ENCODE peak calls at places on chromosome 17, in seven cellular contexts. One of them, this sample, is unnamed.

GRCh38 chr17:31724026-31724425 is 135.0 kb downstream of the COPRS start:
- DNase-seq in ovary: no peak
- DNase-seq in IMR-90: peak
- DNase-seq in heart left ventricle: no peak
- DNase-seq in gastrocnemius medialis: no peak
- DNase-seq in body of pancreas: no peak
- DNase-seq in tibial nerve: no peak
- DNase-seq in this sample: no peak

GRCh38 chr17:2684549-2684948 is 27.0 kb downstream of the CLUH start:
- DNase-seq in ovary: no peak
- DNase-seq in IMR-90: no peak
- DNase-seq in heart left ventricle: no peak
- DNase-seq in gastrocnemius medialis: no peak
- DNase-seq in body of pancreas: no peak
- DNase-seq in tibial nerve: no peak
- DNase-seq in this sample: no peak

GRCh38 chr17:59512844-59513383 is 52.5 kb upstream of the DHX40 start:
- DNase-seq in ovary: no peak
- DNase-seq in IMR-90: no peak
- DNase-seq in heart left ventricle: no peak
- DNase-seq in gastrocnemius medialis: no peak
- DNase-seq in body of pancreas: no peak
- DNase-seq in tibial nerve: no peak
- DNase-seq in this sample: no peak

GRCh38 chr17:81652901-81653771 is 3.2 kb downstream of the PDE6G start:
- DNase-seq in ovary: no peak
- DNase-seq in IMR-90: no peak
- DNase-seq in heart left ventricle: no peak
- DNase-seq in gastrocnemius medialis: no peak
- DNase-seq in body of pancreas: no peak
- DNase-seq in tibial nerve: no peak
- DNase-seq in this sample: no peak

GRCh38 chr17:18021372-18021771 is 17.6 kb downstream of the ATPAF2 start:
- DNase-seq in ovary: no peak
- DNase-seq in IMR-90: no peak
- DNase-seq in heart left ventricle: no peak
- DNase-seq in gastrocnemius medialis: peak
- DNase-seq in body of pancreas: no peak
- DNase-seq in tibial nerve: no peak
- DNase-seq in this sample: no peak

GRCh38 chr17:28624148-28624547 is 10.2 kb upstream of the RSKR start:
- DNase-seq in ovary: no peak
- DNase-seq in IMR-90: no peak
- DNase-seq in heart left ventricle: no peak
- DNase-seq in gastrocnemius medialis: no peak
- DNase-seq in body of pancreas: no peak
- DNase-seq in tibial nerve: no peak
- DNase-seq in this sample: no peak

GRCh38 chr17:37642706-37643105 is 540 bp downstream of the DDX52 start:
- DNase-seq in ovary: no peak
- DNase-seq in IMR-90: peak
- DNase-seq in heart left ventricle: no peak
- DNase-seq in gastrocnemius medialis: no peak
- DNase-seq in body of pancreas: no peak
- DNase-seq in tibial nerve: no peak
- DNase-seq in this sample: no peak

GRCh38 chr17:83192161-83192788 is 112.9 kb downstream of the METRNL start:
- DNase-seq in ovary: peak
- DNase-seq in IMR-90: peak
- DNase-seq in heart left ventricle: peak
- DNase-seq in gastrocnemius medialis: peak
- DNase-seq in body of pancreas: peak
- DNase-seq in tibial nerve: peak
- DNase-seq in this sample: peak

GRCh38 chr17:74962622-74963394 is 9.8 kb downstream of the HID1 start:
- DNase-seq in ovary: no peak
- DNase-seq in IMR-90: no peak
- DNase-seq in heart left ventricle: no peak
- DNase-seq in gastrocnemius medialis: no peak
- DNase-seq in body of pancreas: no peak
- DNase-seq in tibial nerve: no peak
- DNase-seq in this sample: no peak

GRCh38 chr17:14745541-14745940 is 444.7 kb downstream of the HS3ST3B1 start:
- DNase-seq in ovary: no peak
- DNase-seq in IMR-90: peak
- DNase-seq in heart left ventricle: no peak
- DNase-seq in gastrocnemius medialis: no peak
- DNase-seq in body of pancreas: no peak
- DNase-seq in tibial nerve: no peak
- DNase-seq in this sample: no peak

GRCh38 chr17:77810536-77810935 is 148.0 kb upstream of the TNRC6C start:
- DNase-seq in ovary: no peak
- DNase-seq in IMR-90: peak
- DNase-seq in heart left ventricle: peak
- DNase-seq in gastrocnemius medialis: peak
- DNase-seq in body of pancreas: no peak
- DNase-seq in tibial nerve: no peak
- DNase-seq in this sample: peak

GRCh38 chr17:958712-959451 is 20.7 kb downstream of the NXN start:
- DNase-seq in ovary: no peak
- DNase-seq in IMR-90: no peak
- DNase-seq in heart left ventricle: no peak
- DNase-seq in gastrocnemius medialis: peak
- DNase-seq in body of pancreas: no peak
- DNase-seq in tibial nerve: no peak
- DNase-seq in this sample: no peak

GRCh38 chr17:59707971-59708425 is 544 bp downstream of the VMP1 start:
- DNase-seq in ovary: no peak
- DNase-seq in IMR-90: no peak
- DNase-seq in heart left ventricle: no peak
- DNase-seq in gastrocnemius medialis: no peak
- DNase-seq in body of pancreas: no peak
- DNase-seq in tibial nerve: no peak
- DNase-seq in this sample: no peak

GRCh38 chr17:58085039-58085715 is 2.0 kb downstream of the DYNLL2 start:
- DNase-seq in ovary: no peak
- DNase-seq in IMR-90: no peak
- DNase-seq in heart left ventricle: no peak
- DNase-seq in gastrocnemius medialis: no peak
- DNase-seq in body of pancreas: no peak
- DNase-seq in tibial nerve: no peak
- DNase-seq in this sample: no peak

GRCh38 chr17:58082870-58083490 is at the start of gene DYNLL2:
- DNase-seq in ovary: peak
- DNase-seq in IMR-90: peak
- DNase-seq in heart left ventricle: peak
- DNase-seq in gastrocnemius medialis: peak
- DNase-seq in body of pancreas: peak
- DNase-seq in tibial nerve: peak
- DNase-seq in this sample: peak

GRCh38 chr17:58082341-58082869 is 814 bp upstream of the DYNLL2 start:
- DNase-seq in ovary: no peak
- DNase-seq in IMR-90: no peak
- DNase-seq in heart left ventricle: no peak
- DNase-seq in gastrocnemius medialis: no peak
- DNase-seq in body of pancreas: peak
- DNase-seq in tibial nerve: no peak
- DNase-seq in this sample: no peak

GRCh38 chr17:58083491-58084316 is 485 bp downstream of the DYNLL2 start:
- DNase-seq in ovary: peak
- DNase-seq in IMR-90: peak
- DNase-seq in heart left ventricle: peak
- DNase-seq in gastrocnemius medialis: peak
- DNase-seq in body of pancreas: peak
- DNase-seq in tibial nerve: no peak
- DNase-seq in this sample: peak

DNA sequence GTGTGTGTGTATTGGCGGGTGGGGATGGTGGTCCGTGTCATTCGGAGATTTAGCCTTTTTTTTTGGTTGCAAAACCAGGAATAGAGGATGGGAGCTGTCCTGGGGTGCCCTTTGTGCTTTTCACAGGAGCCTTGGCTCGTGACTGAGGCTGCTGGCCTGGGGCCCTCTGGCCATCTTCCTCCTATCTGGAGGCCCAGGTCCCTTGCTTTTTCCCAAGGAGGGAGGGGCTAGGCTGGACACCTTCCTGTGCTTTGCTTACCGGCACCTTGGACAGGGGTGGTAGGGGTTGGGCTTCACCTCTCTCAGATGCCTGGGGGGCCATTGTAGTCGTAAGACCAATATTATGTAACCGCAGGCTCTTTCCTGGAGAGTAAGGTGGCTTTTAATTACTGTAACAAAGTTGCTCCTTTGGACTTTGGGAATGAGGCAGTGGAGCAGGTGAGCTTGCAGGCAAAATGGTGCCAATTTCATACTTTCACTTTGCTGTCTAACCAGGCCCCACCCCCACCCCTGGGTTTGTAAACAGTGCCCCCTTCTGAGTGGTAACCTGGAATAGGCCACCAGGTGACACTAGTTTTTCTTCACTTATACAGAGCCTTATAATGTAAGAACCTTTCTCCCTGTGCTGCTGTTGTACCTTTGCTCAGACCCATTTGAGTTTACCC is 1.2 kb downstream of the DYNLL2 start:
- DNase-seq in ovary: peak
- DNase-seq in IMR-90: no peak
- DNase-seq in heart left ventricle: no peak
- DNase-seq in gastrocnemius medialis: peak
- DNase-seq in body of pancreas: peak
- DNase-seq in tibial nerve: no peak
- DNase-seq in this sample: peak
- TF ChIP-seq CTCF in ovary: no peak
- TF ChIP-seq CTCF in IMR-90: no peak
- TF ChIP-seq CTCF in heart left ventricle: no peak
- TF ChIP-seq CTCF in gastrocnemius medialis: peak
- TF ChIP-seq CTCF in body of pancreas: peak
- TF ChIP-seq CTCF in tibial nerve: no peak
- TF ChIP-seq CTCF in this sample: no peak

GRCh38 chr17:45935197-45935709 is 40.9 kb downstream of the MAPT start:
- DNase-seq in ovary: no peak
- DNase-seq in IMR-90: no peak
- DNase-seq in heart left ventricle: no peak
- DNase-seq in gastrocnemius medialis: no peak
- DNase-seq in body of pancreas: no peak
- DNase-seq in tibial nerve: no peak
- DNase-seq in this sample: no peak

GRCh38 chr17:45934044-45934979 is 40.0 kb downstream of the MAPT start:
- DNase-seq in ovary: no peak
- DNase-seq in IMR-90: no peak
- DNase-seq in heart left ventricle: no peak
- DNase-seq in gastrocnemius medialis: no peak
- DNase-seq in body of pancreas: no peak
- DNase-seq in tibial nerve: no peak
- DNase-seq in this sample: no peak

GRCh38 chr17:45939398-45939797 is 45.0 kb downstream of the MAPT start:
- DNase-seq in ovary: no peak
- DNase-seq in IMR-90: no peak
- DNase-seq in heart left ventricle: no peak
- DNase-seq in gastrocnemius medialis: no peak
- DNase-seq in body of pancreas: no peak
- DNase-seq in tibial nerve: no peak
- DNase-seq in this sample: no peak

GRCh38 chr17:45935710-45936509 is 41.6 kb downstream of the MAPT start:
- DNase-seq in ovary: no peak
- DNase-seq in IMR-90: no peak
- DNase-seq in heart left ventricle: no peak
- DNase-seq in gastrocnemius medialis: no peak
- DNase-seq in body of pancreas: no peak
- DNase-seq in tibial nerve: no peak
- DNase-seq in this sample: no peak

DNA sequence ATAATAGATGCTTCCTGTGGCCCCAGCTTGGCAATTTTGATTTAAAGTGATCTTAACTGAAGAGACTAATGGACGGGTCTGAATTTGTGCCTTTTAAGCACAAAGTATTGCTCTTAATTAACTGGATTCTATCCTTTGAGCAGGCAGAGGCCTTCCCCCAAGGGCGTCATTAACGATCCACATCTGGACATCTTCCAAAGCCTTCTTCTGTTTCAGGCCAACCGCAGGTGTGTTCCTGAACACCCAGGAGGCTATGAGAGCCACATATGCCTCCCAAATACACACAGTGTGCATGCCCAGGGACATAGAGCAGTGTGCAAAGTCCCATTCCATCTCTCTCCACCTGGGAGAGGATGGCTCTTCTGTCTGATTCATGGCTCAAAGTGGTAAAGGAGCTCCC is 42.3 kb downstream of the MAPT start:
- DNase-seq in ovary: no peak
- DNase-seq in IMR-90: no peak
- DNase-seq in heart left ventricle: no peak
- DNase-seq in gastrocnemius medialis: peak
- DNase-seq in body of pancreas: no peak
- DNase-seq in tibial nerve: no peak
- DNase-seq in this sample: no peak
- H3K27ac ChIP-seq in ovary: no peak
- H3K27ac ChIP-seq in IMR-90: no peak
- H3K27ac ChIP-seq in heart left ventricle: no peak
- H3K27ac ChIP-seq in gastrocnemius medialis: peak
- H3K27ac ChIP-seq in body of pancreas: no peak
- H3K27ac ChIP-seq in tibial nerve: no peak
- H3K27ac ChIP-seq in this sample: no peak

GRCh38 chr17:49371178-49371834 is 9.3 kb upstream of the ZNF652 start:
- DNase-seq in ovary: no peak
- DNase-seq in IMR-90: no peak
- DNase-seq in heart left ventricle: no peak
- DNase-seq in gastrocnemius medialis: no peak
- DNase-seq in body of pancreas: no peak
- DNase-seq in tibial nerve: no peak
- DNase-seq in this sample: no peak

GRCh38 chr17:49369089-49369488 is 7.0 kb upstream of the ZNF652 start:
- DNase-seq in ovary: no peak
- DNase-seq in IMR-90: no peak
- DNase-seq in heart left ventricle: no peak
- DNase-seq in gastrocnemius medialis: no peak
- DNase-seq in body of pancreas: no peak
- DNase-seq in tibial nerve: no peak
- DNase-seq in this sample: no peak

GRCh38 chr17:49372428-49372827 is 10.4 kb upstream of the ZNF652 start:
- DNase-seq in ovary: no peak
- DNase-seq in IMR-90: no peak
- DNase-seq in heart left ventricle: no peak
- DNase-seq in gastrocnemius medialis: no peak
- DNase-seq in body of pancreas: no peak
- DNase-seq in tibial nerve: no peak
- DNase-seq in this sample: no peak

GRCh38 chr17:49373115-49373514 is 11.1 kb upstream of the ZNF652 start:
- DNase-seq in ovary: no peak
- DNase-seq in IMR-90: no peak
- DNase-seq in heart left ventricle: no peak
- DNase-seq in gastrocnemius medialis: no peak
- DNase-seq in body of pancreas: no peak
- DNase-seq in tibial nerve: no peak
- DNase-seq in this sample: no peak

GRCh38 chr17:49369760-49370159 is 7.7 kb upstream of the ZNF652 start:
- DNase-seq in ovary: no peak
- DNase-seq in IMR-90: no peak
- DNase-seq in heart left ventricle: no peak
- DNase-seq in gastrocnemius medialis: no peak
- DNase-seq in body of pancreas: no peak
- DNase-seq in tibial nerve: no peak
- DNase-seq in this sample: no peak
- TF ChIP-seq POLR2A in ovary: no peak
- TF ChIP-seq POLR2A in IMR-90: no peak
- TF ChIP-seq POLR2A in heart left ventricle: no peak
- TF ChIP-seq POLR2A in gastrocnemius medialis: no peak
- TF ChIP-seq POLR2A in body of pancreas: no peak
- TF ChIP-seq POLR2A in tibial nerve: no peak
- TF ChIP-seq POLR2A in this sample: no peak

GRCh38 chr17:46841561-46842379 is 9.6 kb upstream of the WNT9B start:
- DNase-seq in ovary: no peak
- DNase-seq in IMR-90: no peak
- DNase-seq in heart left ventricle: no peak
- DNase-seq in gastrocnemius medialis: no peak
- DNase-seq in body of pancreas: peak
- DNase-seq in tibial nerve: no peak
- DNase-seq in this sample: no peak
- TF ChIP-seq CTCF in ovary: no peak
- TF ChIP-seq CTCF in IMR-90: peak
- TF ChIP-seq CTCF in heart left ventricle: peak
- TF ChIP-seq CTCF in gastrocnemius medialis: peak
- TF ChIP-seq CTCF in body of pancreas: peak
- TF ChIP-seq CTCF in tibial nerve: peak
- TF ChIP-seq CTCF in this sample: peak